ENCODE peak calls at places on chromosomes 11 and 22, in ten cellular contexts. N is progenitor cell of endocrine pancreas, P is psoas muscle, R is osteoblast, Y is HCT116, S is uterus, I is MM.1S, G is PC-9, X is AG04450, H is thyroid gland. U is an unnamed sample.

GRCh38 chr11:47477323-47477722 is 28.4 kb upstream of the RAPSN start:
- DNase-seq in N (no peak), P (no peak), R (no peak), Y (no peak), S (no peak), I (no peak), G (no peak), X (no peak), H (no peak), U (no peak)

GRCh38 chr11:45606514-45607024 is 58.9 kb downstream of the CHST1 start:
- DNase-seq in N (no peak), P (no peak), R (no peak), Y (no peak), S (no peak), I (no peak), G (no peak), X (no peak), H (no peak), U (no peak)

GRCh38 chr11:828501-829115 is 889 bp downstream of the CRACR2B start:
- DNase-seq in N (no peak), P (no peak), R (no peak), Y (no peak), S (no peak), I (no peak), G (no peak), X (no peak), H (no peak), U (no peak)

GRCh38 chr11:104892723-104893511 is 5.3 kb downstream of the CASP12 start:
- DNase-seq in N (no peak), P (no peak), R (no peak), Y (no peak), S (no peak), I (no peak), G (no peak), X (no peak), H (no peak), U (no peak)

GRCh38 chr22:36846949-36847348 is 13.9 kb upstream of the NCF4 start:
- DNase-seq in N (no peak), P (no peak), R (no peak), Y (no peak), S (no peak), I (no peak), G (no peak), X (no peak), H (no peak), U (no peak)

GRCh38 chr11:44269369-44270351 is 40.3 kb downstream of the ALX4 start:
- DNase-seq in N (no peak), P (no peak), R (peak), Y (no peak), S (peak), I (no peak), G (no peak), X (no peak), H (no peak), U (no peak)

GRCh38 chr11:132772712-132773545 is 759.4 kb downstream of the OPCML start:
- DNase-seq in N (no peak), P (no peak), R (peak), Y (no peak), S (no peak), I (no peak), G (no peak), X (no peak), H (no peak), U (no peak)

GRCh38 chr11:46345131-46345597 is 2.1 kb upstream of the DGKZ start:
- DNase-seq in N (no peak), P (peak), R (peak), Y (no peak), S (no peak), I (no peak), G (no peak), X (no peak), H (no peak), U (no peak)

GRCh38 chr11:128210148-128210940 is 377.0 kb downstream of the ETS1 start:
- DNase-seq in N (no peak), P (no peak), R (peak), Y (peak), S (peak), I (no peak), G (peak), X (peak), H (peak), U (no peak)

GRCh38 chr11:131073167-131073566 is 156.9 kb upstream of the SNX19 start:
- DNase-seq in N (no peak), P (no peak), R (no peak), Y (no peak), S (no peak), I (no peak), G (no peak), X (no peak), H (no peak), U (no peak)

GRCh38 chr22:45677060-45677459 is 5.4 kb downstream of the ATXN10 start:
- DNase-seq in N (no peak), P (no peak), R (peak), Y (no peak), S (no peak), I (no peak), G (no peak), X (no peak), H (no peak), U (no peak)

GRCh38 chr11:11397043-11397415 is 44.0 kb upstream of the CSNK2A3 start:
- DNase-seq in N (no peak), P (no peak), R (no peak), Y (no peak), S (no peak), I (no peak), G (no peak), X (no peak), H (no peak), U (no peak)

GRCh38 chr11:71112454-71112853 is 139.9 kb downstream of the SHANK2 start:
- DNase-seq in N (no peak), P (no peak), R (no peak), Y (no peak), S (no peak), I (no peak), G (no peak), X (no peak), H (no peak), U (no peak)

GRCh38 chr11:116686891-116687290 is 85.9 kb downstream of the BUD13 start:
- DNase-seq in N (no peak), P (no peak), R (no peak), Y (no peak), S (no peak), I (no peak), G (no peak), X (no peak), H (no peak), U (no peak)

GRCh38 chr11:116690623-116691022 is 82.2 kb downstream of the BUD13 start:
- DNase-seq in N (no peak), P (no peak), R (no peak), Y (no peak), S (no peak), I (no peak), G (no peak), X (no peak), H (no peak), U (no peak)

GRCh38 chr11:116689413-116690127 is 83.2 kb downstream of the BUD13 start:
- DNase-seq in N (no peak), P (no peak), R (no peak), Y (no peak), S (peak), I (no peak), G (no peak), X (no peak), H (no peak), U (no peak)

GRCh38 chr11:116687458-116688201 is 85.2 kb downstream of the BUD13 start:
- DNase-seq in N (no peak), P (no peak), R (no peak), Y (no peak), S (no peak), I (no peak), G (no peak), X (no peak), H (no peak), U (no peak)

GRCh38 chr11:116688202-116688540 is 84.6 kb downstream of the BUD13 start:
- DNase-seq in N (no peak), P (no peak), R (no peak), Y (no peak), S (no peak), I (no peak), G (no peak), X (no peak), H (no peak), U (no peak)
- TF ChIP-seq CTCF in N (no peak), P (no peak), R (no peak), Y (no peak), S (no peak), I (no peak), G (no peak), X (no peak), H (no peak), U (no peak)

GRCh38 chr11:5204787-5205186 is 4.3 kb upstream of the OR51V1 start:
- DNase-seq in N (no peak), P (no peak), R (peak), Y (peak), S (no peak), I (peak), G (peak), X (peak), H (no peak), U (no peak)
- TF ChIP-seq CTCF in N (peak), P (peak), R (peak), Y (peak), S (peak), I (peak), G (peak), X (peak), H (no peak), U (no peak)

GRCh38 chr22:29623059-29623458 is 19.6 kb downstream of the NF2 start:
- DNase-seq in N (no peak), P (no peak), R (no peak), Y (no peak), S (no peak), I (no peak), G (no peak), X (no peak), H (no peak), U (no peak)

GRCh38 chr22:29623553-29624169 is 20.2 kb downstream of the NF2 start:
- DNase-seq in N (no peak), P (no peak), R (no peak), Y (no peak), S (no peak), I (no peak), G (no peak), X (no peak), H (no peak), U (no peak)

GRCh38 chr22:29627196-29627535 is 23.7 kb downstream of the NF2 start:
- DNase-seq in N (no peak), P (no peak), R (no peak), Y (no peak), S (no peak), I (no peak), G (no peak), X (no peak), H (no peak), U (no peak)

GRCh38 chr22:29626497-29627195 is 23.2 kb downstream of the NF2 start:
- DNase-seq in N (no peak), P (no peak), R (no peak), Y (no peak), S (no peak), I (no peak), G (no peak), X (peak), H (no peak), U (no peak)

DNA sequence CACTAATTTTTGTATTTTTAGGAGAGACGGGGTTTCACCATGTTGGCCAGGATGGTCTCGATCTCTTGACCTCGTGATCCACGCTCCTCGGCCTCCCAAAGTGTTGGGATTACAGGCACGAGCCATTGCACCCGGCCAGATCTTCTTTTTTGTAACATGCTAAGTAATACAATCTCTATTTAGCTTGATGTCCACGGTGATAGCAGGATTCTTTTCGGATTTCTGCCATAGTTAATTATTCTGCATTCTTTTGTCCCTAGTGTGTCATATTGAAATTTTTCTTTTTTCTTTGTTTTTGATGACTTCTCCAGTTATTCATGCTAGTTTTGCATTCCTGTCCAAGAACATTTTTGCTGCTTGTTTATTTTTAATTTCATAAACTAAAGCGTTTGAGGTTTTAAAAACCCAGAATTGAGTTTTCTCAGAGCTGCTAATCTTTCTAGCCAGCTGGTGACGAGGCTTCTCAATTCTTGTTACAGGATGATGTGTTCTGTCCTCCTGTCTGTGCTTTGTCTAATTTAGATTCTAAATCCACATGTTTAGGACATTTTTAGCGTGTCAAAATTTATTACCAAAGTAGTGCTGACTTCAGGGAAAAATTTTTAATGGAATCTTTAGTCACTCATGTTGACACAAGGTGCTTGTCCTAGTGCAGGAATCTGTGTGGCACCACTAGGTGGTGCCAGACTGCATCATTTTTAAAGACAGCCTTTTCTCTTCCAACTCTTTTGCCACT is 21.8 kb downstream of the NF2 start:
- DNase-seq in N (no peak), P (peak), R (no peak), Y (no peak), S (peak), I (peak), G (peak), X (no peak), H (peak), U (no peak)
- TF ChIP-seq CTCF in N (peak), P (peak), R (peak), Y (peak), S (peak), I (peak), G (peak), X (peak), H (peak), U (no peak)

DNA sequence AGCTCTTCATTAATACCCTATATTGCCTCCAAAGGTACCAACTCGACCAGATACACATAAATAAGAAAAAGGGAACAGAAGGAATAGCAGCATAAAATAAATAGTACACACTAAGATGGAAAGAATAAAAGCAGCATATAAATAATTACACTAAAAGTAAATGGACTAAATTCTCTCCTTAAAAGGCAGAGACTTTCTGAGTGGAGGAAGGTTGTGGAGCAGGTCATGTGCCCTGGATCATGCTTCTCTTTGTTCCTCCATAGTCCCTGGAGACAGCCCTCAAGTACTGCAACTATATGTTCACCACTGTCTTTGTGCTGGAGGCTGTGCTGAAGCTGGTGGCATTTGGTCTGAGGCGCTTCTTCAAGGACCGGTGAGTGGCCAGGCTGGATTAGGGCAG is 101.4 kb downstream of the CACNA1I start:
- DNase-seq in N (no peak), P (no peak), R (no peak), Y (no peak), S (no peak), I (no peak), G (no peak), X (no peak), H (no peak), U (no peak)
- TF ChIP-seq CTCF in N (no peak), P (no peak), R (no peak), Y (no peak), S (no peak), I (no peak), G (no peak), X (no peak), H (no peak), U (no peak)

DNA sequence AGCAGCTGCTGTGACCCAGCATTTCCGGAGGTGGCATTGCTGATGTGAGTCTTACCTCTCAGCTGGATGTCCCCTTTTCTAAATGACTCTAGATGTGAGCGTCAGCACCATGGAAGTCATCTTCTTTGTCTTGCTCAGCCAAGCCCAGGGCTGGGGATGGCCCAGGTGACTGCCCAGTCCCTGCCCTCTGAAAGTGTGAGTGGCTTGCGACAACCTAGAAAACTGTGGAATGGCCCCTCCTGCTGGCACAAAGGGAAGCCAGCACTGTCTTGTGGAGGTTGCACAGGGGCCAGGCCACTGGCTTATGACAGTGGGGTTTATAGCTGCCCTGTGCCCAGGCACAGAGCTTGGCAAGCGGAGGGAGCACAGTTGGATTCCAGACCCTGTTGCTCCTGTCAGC is 6.2 kb downstream of the TUB start:
- DNase-seq in N (no peak), P (no peak), R (peak), Y (no peak), S (no peak), I (peak), G (no peak), X (no peak), H (peak), U (no peak)
- TF ChIP-seq CTCF in N (peak), P (no peak), R (peak), Y (no peak), S (no peak), I (peak), G (no peak), X (peak), H (no peak), U (no peak)

GRCh38 chr22:41762980-41763779 is 37.3 kb upstream of the CCDC134 start:
- DNase-seq in N (peak), P (no peak), R (no peak), Y (peak), S (no peak), I (peak), G (peak), X (no peak), H (peak), U (no peak)
- TF ChIP-seq CTCF in N (peak), P (peak), R (peak), Y (peak), S (no peak), I (peak), G (peak), X (peak), H (no peak), U (no peak)

U was measured in omental fat pad.